ENCODE peak calls at places on chromosome 21, in five cellular contexts. One of them, this sample, is unnamed.

GRCh38 chr21:21003701-21004100 is 5.5 kb downstream of the NCAM2 start:
- DNase-seq in A549: peak
- DNase-seq in coronary artery: no peak
- DNase-seq in transverse colon: no peak
- DNase-seq in HFFc6: peak
- DNase-seq in this sample: peak

GRCh38 chr21:15526793-15527192 is 203.0 kb upstream of the USP25 start:
- DNase-seq in A549: no peak
- DNase-seq in coronary artery: no peak
- DNase-seq in transverse colon: no peak
- DNase-seq in HFFc6: no peak
- DNase-seq in this sample: no peak

GRCh38 chr21:40841524-40842196 is 5.3 kb downstream of the DSCAM start:
- DNase-seq in A549: peak
- DNase-seq in coronary artery: no peak
- DNase-seq in transverse colon: no peak
- DNase-seq in HFFc6: peak
- DNase-seq in this sample: peak

GRCh38 chr21:44425895-44426662 is 29.2 kb upstream of the LRRC3 start:
- DNase-seq in A549: no peak
- DNase-seq in coronary artery: no peak
- DNase-seq in transverse colon: no peak
- DNase-seq in HFFc6: no peak
- DNase-seq in this sample: no peak

GRCh38 chr21:26007911-26008579 is 162.5 kb downstream of the APP start:
- DNase-seq in A549: no peak
- DNase-seq in coronary artery: no peak
- DNase-seq in transverse colon: no peak
- DNase-seq in HFFc6: no peak
- DNase-seq in this sample: peak

GRCh38 chr21:25506887-25507286 is 100.4 kb downstream of the MRPL39 start:
- DNase-seq in A549: peak
- DNase-seq in coronary artery: no peak
- DNase-seq in transverse colon: no peak
- DNase-seq in HFFc6: peak
- DNase-seq in this sample: peak

GRCh38 chr21:40173833-40174232 is 306.6 kb downstream of the PCP4 start:
- DNase-seq in A549: no peak
- DNase-seq in coronary artery: no peak
- DNase-seq in transverse colon: no peak
- DNase-seq in HFFc6: no peak
- DNase-seq in this sample: no peak

GRCh38 chr21:17444828-17445227 is 68.0 kb upstream of the CXADR start:
- DNase-seq in A549: no peak
- DNase-seq in coronary artery: no peak
- DNase-seq in transverse colon: no peak
- DNase-seq in HFFc6: no peak
- DNase-seq in this sample: no peak

GRCh38 chr21:17045214-17045835 is 467.5 kb upstream of the CXADR start:
- DNase-seq in A549: peak
- DNase-seq in coronary artery: no peak
- DNase-seq in transverse colon: no peak
- DNase-seq in HFFc6: peak
- DNase-seq in this sample: peak

GRCh38 chr21:40839551-40839950 is 7.4 kb downstream of the DSCAM start:
- DNase-seq in A549: no peak
- DNase-seq in coronary artery: no peak
- DNase-seq in transverse colon: no peak
- DNase-seq in HFFc6: peak
- DNase-seq in this sample: no peak

GRCh38 chr21:44407493-44407892 is 47.8 kb upstream of the LRRC3 start:
- DNase-seq in A549: no peak
- DNase-seq in coronary artery: no peak
- DNase-seq in transverse colon: no peak
- DNase-seq in HFFc6: no peak
- DNase-seq in this sample: no peak

GRCh38 chr21:17343055-17343454 is 169.8 kb upstream of the CXADR start:
- DNase-seq in A549: no peak
- DNase-seq in coronary artery: no peak
- DNase-seq in transverse colon: no peak
- DNase-seq in HFFc6: no peak
- DNase-seq in this sample: peak

GRCh38 chr21:41367598-41368360 is 6.0 kb downstream of the MX2 start:
- DNase-seq in A549: no peak
- DNase-seq in coronary artery: no peak
- DNase-seq in transverse colon: no peak
- DNase-seq in HFFc6: no peak
- DNase-seq in this sample: no peak

GRCh38 chr21:25501996-25502665 is 105.2 kb downstream of the MRPL39 start:
- DNase-seq in A549: no peak
- DNase-seq in coronary artery: no peak
- DNase-seq in transverse colon: no peak
- DNase-seq in HFFc6: no peak
- DNase-seq in this sample: peak

GRCh38 chr21:33458861-33459260 is 20.9 kb downstream of the TMEM50B start:
- DNase-seq in A549: no peak
- DNase-seq in coronary artery: no peak
- DNase-seq in transverse colon: no peak
- DNase-seq in HFFc6: peak
- DNase-seq in this sample: no peak

GRCh38 chr21:17370263-17370662 is 142.6 kb upstream of the CXADR start:
- DNase-seq in A549: no peak
- DNase-seq in coronary artery: no peak
- DNase-seq in transverse colon: no peak
- DNase-seq in HFFc6: no peak
- DNase-seq in this sample: peak

GRCh38 chr21:27534211-27534610 is 567.3 kb upstream of the ADAMTS5 start:
- DNase-seq in A549: no peak
- DNase-seq in coronary artery: no peak
- DNase-seq in transverse colon: no peak
- DNase-seq in HFFc6: no peak
- DNase-seq in this sample: no peak

GRCh38 chr21:14766241-14766640 is 220.1 kb upstream of the SAMSN1 start:
- DNase-seq in A549: peak
- DNase-seq in coronary artery: no peak
- DNase-seq in transverse colon: no peak
- DNase-seq in HFFc6: no peak
- DNase-seq in this sample: no peak

GRCh38 chr21:18951291-18952038 is 547.9 kb upstream of the TMPRSS15 start:
- DNase-seq in A549: peak
- DNase-seq in coronary artery: no peak
- DNase-seq in transverse colon: peak
- DNase-seq in HFFc6: no peak
- DNase-seq in this sample: no peak

GRCh38 chr21:16842716-16843115 is 670.1 kb upstream of the CXADR start:
- DNase-seq in A549: no peak
- DNase-seq in coronary artery: no peak
- DNase-seq in transverse colon: no peak
- DNase-seq in HFFc6: no peak
- DNase-seq in this sample: no peak

GRCh38 chr21:41064325-41064724 is 103.6 kb upstream of the BACE2 start:
- DNase-seq in A549: no peak
- DNase-seq in coronary artery: no peak
- DNase-seq in transverse colon: no peak
- DNase-seq in HFFc6: no peak
- DNase-seq in this sample: no peak

GRCh38 chr21:26965567-26966359 is 1.1 kb downstream of the ADAMTS5 start:
- DNase-seq in A549: no peak
- DNase-seq in coronary artery: no peak
- DNase-seq in transverse colon: peak
- DNase-seq in HFFc6: no peak
- DNase-seq in this sample: peak

GRCh38 chr21:15009964-15010363 is 54.8 kb downstream of the NRIP1 start:
- DNase-seq in A549: no peak
- DNase-seq in coronary artery: no peak
- DNase-seq in transverse colon: no peak
- DNase-seq in HFFc6: peak
- DNase-seq in this sample: no peak

GRCh38 chr21:14613496-14613895 is 67.4 kb upstream of the SAMSN1 start:
- DNase-seq in A549: no peak
- DNase-seq in coronary artery: no peak
- DNase-seq in transverse colon: no peak
- DNase-seq in HFFc6: no peak
- DNase-seq in this sample: no peak

GRCh38 chr21:44066116-44066515 is 41.1 kb upstream of the PWP2 start:
- DNase-seq in A549: no peak
- DNase-seq in coronary artery: peak
- DNase-seq in transverse colon: no peak
- DNase-seq in HFFc6: no peak
- DNase-seq in this sample: no peak

GRCh38 chr21:29648710-29649240 is 291.0 kb downstream of the GRIK1 start:
- DNase-seq in A549: no peak
- DNase-seq in coronary artery: no peak
- DNase-seq in transverse colon: no peak
- DNase-seq in HFFc6: no peak
- DNase-seq in this sample: no peak

GRCh38 chr21:41289431-41289830 is 27.2 kb upstream of the FAM3B start:
- DNase-seq in A549: no peak
- DNase-seq in coronary artery: no peak
- DNase-seq in transverse colon: no peak
- DNase-seq in HFFc6: no peak
- DNase-seq in this sample: peak

GRCh38 chr21:15272591-15272990 is 207.8 kb upstream of the NRIP1 start:
- DNase-seq in A549: no peak
- DNase-seq in coronary artery: no peak
- DNase-seq in transverse colon: no peak
- DNase-seq in HFFc6: no peak
- DNase-seq in this sample: no peak

GRCh38 chr21:33254766-33255165 is 11.4 kb upstream of the IL10RB start:
- DNase-seq in A549: no peak
- DNase-seq in coronary artery: no peak
- DNase-seq in transverse colon: no peak
- DNase-seq in HFFc6: no peak
- DNase-seq in this sample: no peak

GRCh38 chr21:22120616-22121266 is 1122.5 kb downstream of the NCAM2 start:
- DNase-seq in A549: peak
- DNase-seq in coronary artery: no peak
- DNase-seq in transverse colon: no peak
- DNase-seq in HFFc6: no peak
- DNase-seq in this sample: no peak
- TF ChIP-seq CTCF in A549: no peak
- TF ChIP-seq CTCF in coronary artery: no peak
- TF ChIP-seq CTCF in transverse colon: peak
- TF ChIP-seq CTCF in HFFc6: peak
- TF ChIP-seq CTCF in this sample: no peak

DNA sequence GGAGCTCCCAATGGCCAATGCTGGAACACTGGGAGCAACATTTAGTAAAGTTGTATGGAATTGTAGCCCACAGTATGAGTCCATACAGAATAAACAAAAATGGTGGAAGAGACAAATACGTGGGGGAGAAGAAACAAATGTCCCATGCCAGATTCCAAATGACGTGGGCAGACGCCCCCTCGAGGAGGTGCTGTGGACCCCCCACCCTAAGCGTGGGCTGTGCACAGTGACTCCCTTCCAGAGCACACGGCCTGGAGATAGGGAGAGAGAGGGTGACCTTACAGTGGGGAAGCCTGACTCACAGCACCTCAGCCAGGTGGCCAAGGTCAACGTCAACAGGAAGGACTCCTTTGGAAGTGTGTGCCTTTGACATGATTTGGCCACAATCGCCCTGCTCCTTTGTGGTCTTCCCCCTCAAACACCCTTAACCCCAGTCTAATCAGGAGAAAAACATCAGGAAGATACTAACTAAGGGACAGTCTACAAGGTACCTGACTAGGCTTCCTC is 13.7 kb upstream of the PDE9A start:
- DNase-seq in A549: no peak
- DNase-seq in coronary artery: no peak
- DNase-seq in transverse colon: no peak
- DNase-seq in HFFc6: no peak
- DNase-seq in this sample: no peak
- TF ChIP-seq CTCF in A549: no peak
- TF ChIP-seq CTCF in coronary artery: no peak
- TF ChIP-seq CTCF in transverse colon: no peak
- TF ChIP-seq CTCF in HFFc6: no peak
- TF ChIP-seq CTCF in this sample: no peak

DNA sequence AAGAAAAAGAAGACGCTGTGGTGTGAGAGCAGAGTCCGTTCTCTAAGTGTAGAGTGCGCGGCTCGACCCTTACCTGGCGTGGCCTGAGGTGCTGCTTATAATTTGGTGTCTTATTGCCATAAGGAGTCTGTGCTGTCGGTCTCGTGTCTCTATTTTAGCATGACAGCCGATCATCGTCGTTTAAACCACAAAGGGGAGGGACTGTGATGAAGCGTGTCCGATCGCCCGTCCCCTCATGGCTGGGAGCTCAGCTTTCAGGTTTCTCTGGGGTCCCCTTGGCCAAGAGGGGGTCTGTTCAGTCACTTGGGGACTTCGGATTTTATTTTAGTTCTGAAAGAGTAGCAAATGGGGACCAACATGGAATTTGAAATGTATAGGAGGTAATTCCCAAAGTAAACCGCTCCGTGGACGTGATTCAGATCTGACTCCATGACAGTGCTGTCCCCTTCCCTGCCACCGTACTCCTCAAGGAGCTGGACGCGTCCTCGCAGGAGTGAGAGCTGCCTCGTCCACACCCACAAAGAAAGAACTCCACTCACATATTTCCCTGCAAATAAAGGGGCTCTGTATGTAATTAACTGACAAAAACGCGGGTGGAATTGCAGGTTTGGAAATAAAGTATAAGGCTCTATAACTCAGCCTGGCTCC is 183.5 kb downstream of the ETS2 start:
- DNase-seq in A549: no peak
- DNase-seq in coronary artery: no peak
- DNase-seq in transverse colon: no peak
- DNase-seq in HFFc6: no peak
- DNase-seq in this sample: no peak
- TF ChIP-seq CTCF in A549: no peak
- TF ChIP-seq CTCF in coronary artery: no peak
- TF ChIP-seq CTCF in transverse colon: no peak
- TF ChIP-seq CTCF in HFFc6: no peak
- TF ChIP-seq CTCF in this sample: no peak

DNA sequence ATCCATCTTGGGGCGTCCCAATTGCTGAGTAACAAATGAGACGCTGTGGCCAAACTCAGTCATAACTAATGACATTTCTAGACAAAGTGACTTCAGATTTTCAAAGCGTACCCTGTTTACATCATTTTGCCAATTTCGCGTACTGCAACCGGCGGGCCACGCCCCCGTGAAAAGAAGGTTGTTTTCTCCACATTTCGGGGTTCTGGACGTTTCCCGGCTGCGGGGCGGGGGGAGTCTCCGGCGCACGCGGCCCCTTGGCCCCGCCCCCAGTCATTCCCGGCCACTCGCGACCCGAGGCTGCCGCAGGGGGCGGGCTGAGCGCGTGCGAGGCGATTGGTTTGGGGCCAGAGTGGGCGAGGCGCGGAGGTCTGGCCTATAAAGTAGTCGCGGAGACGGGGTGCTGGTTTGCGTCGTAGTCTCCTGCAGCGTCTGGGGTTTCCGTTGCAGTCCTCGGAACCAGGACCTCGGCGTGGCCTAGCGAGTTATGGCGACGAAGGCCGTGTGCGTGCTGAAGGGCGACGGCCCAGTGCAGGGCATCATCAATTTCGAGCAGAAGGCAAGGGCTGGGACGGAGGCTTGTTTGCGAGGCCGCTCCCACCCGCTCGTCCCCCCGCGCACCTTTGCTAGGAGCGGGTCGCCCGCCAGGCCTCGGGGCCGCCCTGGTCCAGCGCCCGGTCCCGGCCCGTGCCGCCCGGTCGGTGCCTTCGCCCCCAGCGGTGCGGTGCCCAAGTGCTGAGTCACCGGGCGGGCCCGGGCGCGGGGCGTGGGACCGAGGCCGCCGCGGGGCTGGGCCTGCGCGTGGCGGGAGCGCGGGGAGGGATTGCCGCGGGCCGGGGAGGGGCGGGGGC is at the start of gene SOD1:
- DNase-seq in A549: peak
- DNase-seq in coronary artery: peak
- DNase-seq in transverse colon: peak
- DNase-seq in HFFc6: peak
- DNase-seq in this sample: peak
- TF ChIP-seq CTCF in A549: no peak
- TF ChIP-seq CTCF in coronary artery: no peak
- TF ChIP-seq CTCF in transverse colon: peak
- TF ChIP-seq CTCF in HFFc6: peak
- TF ChIP-seq CTCF in this sample: no peak

This sample was measured in epithelial cell of esophagus.